ENCODE peak calls at places on chromosomes 4 and X, in four cellular contexts. One of them, this sample, is unnamed. For H3K79me2, the result is how much of the 10 kb centered on the place peaks cover.

GRCh38 chrX:19772759-19773623 is 114.4 kb downstream of the SH3KBP1 start:
- DNase-seq in neural progenitor cell: no peak
- DNase-seq in mammary epithelial cell: no peak
- DNase-seq in GM23338: no peak
- DNase-seq in this sample: no peak

GRCh38 chr4:3521621-3522325 is 10.4 kb downstream of the LRPAP1 start:
- DNase-seq in neural progenitor cell: no peak
- DNase-seq in mammary epithelial cell: no peak
- DNase-seq in GM23338: no peak
- DNase-seq in this sample: no peak

GRCh38 chrX:118049713-118050112 is 66.9 kb downstream of the KLHL13 start:
- DNase-seq in neural progenitor cell: no peak
- DNase-seq in mammary epithelial cell: no peak
- DNase-seq in GM23338: no peak
- DNase-seq in this sample: no peak

GRCh38 chrX:8870411-8870810 is 69.2 kb upstream of the FAM9A start:
- DNase-seq in neural progenitor cell: no peak
- DNase-seq in mammary epithelial cell: no peak
- DNase-seq in GM23338: no peak
- DNase-seq in this sample: no peak

GRCh38 chr4:90689739-90690138 is 562.5 kb downstream of the CCSER1 start:
- DNase-seq in neural progenitor cell: peak
- DNase-seq in mammary epithelial cell: peak
- DNase-seq in GM23338: no peak
- DNase-seq in this sample: no peak

GRCh38 chrX:154775611-154776349 is 13.1 kb downstream of the DKC1 start:
- DNase-seq in GM23338: no peak
- DNase-seq in mammary epithelial cell: peak
- DNase-seq in neural progenitor cell: no peak
- DNase-seq in this sample: no peak

GRCh38 chr4:23819041-23819511 is 70.8 kb downstream of the PPARGC1A start:
- DNase-seq in GM23338: no peak
- DNase-seq in mammary epithelial cell: no peak
- DNase-seq in neural progenitor cell: no peak
- DNase-seq in this sample: peak

GRCh38 chr4:76733380-76733779 is 164.6 kb downstream of the SOWAHB start:
- DNase-seq in GM23338: no peak
- DNase-seq in mammary epithelial cell: peak
- DNase-seq in neural progenitor cell: no peak
- DNase-seq in this sample: no peak

GRCh38 chr4:73481356-73481755 is at the start of gene AFM:
- DNase-seq in mammary epithelial cell: no peak
- DNase-seq in neural progenitor cell: no peak
- DNase-seq in GM23338: no peak
- DNase-seq in this sample: no peak

GRCh38 chr4:54586343-54586953 is 71.3 kb upstream of the KIT start:
- DNase-seq in GM23338: no peak
- DNase-seq in neural progenitor cell: no peak
- DNase-seq in mammary epithelial cell: peak
- DNase-seq in this sample: peak

GRCh38 chrX:19121466-19121865 is 802 bp downstream of the ADGRG2 start:
- DNase-seq in mammary epithelial cell: no peak
- DNase-seq in neural progenitor cell: peak
- DNase-seq in GM23338: no peak
- DNase-seq in this sample: no peak

GRCh38 chr4:88457307-88458090 is 580 bp downstream of the HERC5 start:
- DNase-seq in GM23338: peak
- DNase-seq in neural progenitor cell: peak
- DNase-seq in mammary epithelial cell: peak
- DNase-seq in this sample: peak

GRCh38 chr4:32562010-32562409 is 1841.8 kb downstream of the PCDH7 start:
- DNase-seq in mammary epithelial cell: no peak
- DNase-seq in neural progenitor cell: no peak
- DNase-seq in GM23338: no peak
- DNase-seq in this sample: no peak

GRCh38 chrX:15988661-15989603 is 134.3 kb upstream of the AP1S2 start:
- DNase-seq in neural progenitor cell: no peak
- DNase-seq in mammary epithelial cell: peak
- DNase-seq in GM23338: peak
- DNase-seq in this sample: peak

GRCh38 chr4:65344278-65344825 is 325.9 kb downstream of the EPHA5 start:
- DNase-seq in mammary epithelial cell: no peak
- DNase-seq in GM23338: no peak
- DNase-seq in neural progenitor cell: no peak
- DNase-seq in this sample: no peak

GRCh38 chrX:15749642-15750610 is 11.9 kb downstream of the CA5B start:
- DNase-seq in GM23338: no peak
- DNase-seq in neural progenitor cell: no peak
- DNase-seq in mammary epithelial cell: no peak
- DNase-seq in this sample: no peak

GRCh38 chrX:47156611-47157520 is 11.8 kb downstream of the RBM10 start:
- DNase-seq in mammary epithelial cell: no peak
- DNase-seq in GM23338: no peak
- DNase-seq in neural progenitor cell: no peak
- DNase-seq in this sample: no peak

GRCh38 chr4:154076921-154077320 is 288.0 kb upstream of the SFRP2 start:
- DNase-seq in neural progenitor cell: no peak
- DNase-seq in mammary epithelial cell: peak
- DNase-seq in GM23338: no peak
- DNase-seq in this sample: no peak

GRCh38 chr4:78659264-78659663 is 107.7 kb downstream of the ANXA3 start:
- DNase-seq in GM23338: no peak
- DNase-seq in neural progenitor cell: no peak
- DNase-seq in mammary epithelial cell: no peak
- DNase-seq in this sample: no peak

GRCh38 chr4:124343711-124344110 is 368.8 kb downstream of the ANKRD50 start:
- DNase-seq in GM23338: no peak
- DNase-seq in mammary epithelial cell: no peak
- DNase-seq in neural progenitor cell: no peak
- DNase-seq in this sample: no peak

GRCh38 chr4:3347871-3348270 is 55.0 kb downstream of the RGS12 start:
- DNase-seq in GM23338: no peak
- DNase-seq in mammary epithelial cell: no peak
- DNase-seq in neural progenitor cell: no peak
- DNase-seq in this sample: no peak

GRCh38 chr4:6137027-6137746 is 63.2 kb downstream of the JAKMIP1 start:
- DNase-seq in GM23338: peak
- DNase-seq in neural progenitor cell: no peak
- DNase-seq in mammary epithelial cell: no peak
- DNase-seq in this sample: no peak

GRCh38 chrX:145654486-145654885 is 163.1 kb upstream of the SLITRK2 start:
- DNase-seq in neural progenitor cell: no peak
- DNase-seq in mammary epithelial cell: no peak
- DNase-seq in GM23338: no peak
- DNase-seq in this sample: no peak

GRCh38 chr4:19026281-19026680 is 1004.7 kb upstream of the LCORL start:
- DNase-seq in mammary epithelial cell: peak
- DNase-seq in neural progenitor cell: no peak
- DNase-seq in GM23338: no peak
- DNase-seq in this sample: no peak

GRCh38 chr4:8830056-8830455 is 41.6 kb downstream of the HMX1 start:
- DNase-seq in neural progenitor cell: no peak
- DNase-seq in mammary epithelial cell: no peak
- DNase-seq in GM23338: no peak
- DNase-seq in this sample: no peak

GRCh38 chr4:103994059-103994458 is 274.3 kb upstream of the TACR3 start:
- DNase-seq in neural progenitor cell: peak
- DNase-seq in mammary epithelial cell: peak
- DNase-seq in GM23338: peak
- DNase-seq in this sample: no peak

GRCh38 chrX:51496501-51497291 is at the start of gene NUDT11:
- DNase-seq in mammary epithelial cell: peak
- DNase-seq in GM23338: peak
- DNase-seq in neural progenitor cell: peak
- DNase-seq in this sample: peak

GRCh38 chr4:137819964-137820383 is 287.7 kb upstream of the PCDH18 start:
- DNase-seq in mammary epithelial cell: peak
- DNase-seq in neural progenitor cell: peak
- DNase-seq in GM23338: peak
- DNase-seq in this sample: peak

GRCh38 chr4:13483142-13484044 is 747 bp downstream of the RAB28 start:
- DNase-seq in neural progenitor cell: peak
- DNase-seq in mammary epithelial cell: peak
- DNase-seq in GM23338: peak
- DNase-seq in this sample: peak
- H3K79me2 ChIP-seq in neural progenitor cell: under half
- H3K79me2 ChIP-seq in mammary epithelial cell: under half
- H3K79me2 ChIP-seq in GM23338: under half
- H3K79me2 ChIP-seq in this sample: under half

GRCh38 chr4:17811078-17811603 is 362 bp downstream of the NCAPG start:
- DNase-seq in mammary epithelial cell: no peak
- DNase-seq in GM23338: no peak
- DNase-seq in neural progenitor cell: no peak
- DNase-seq in this sample: no peak

GRCh38 chr4:17810260-17811077 is at the start of the genes DCAF16 and NCAPG:
- DNase-seq in GM23338: peak
- DNase-seq in neural progenitor cell: peak
- DNase-seq in mammary epithelial cell: peak
- DNase-seq in this sample: peak

GRCh38 chr4:17814140-17814539 is 3.4 kb downstream of the NCAPG start:
- DNase-seq in GM23338: no peak
- DNase-seq in neural progenitor cell: no peak
- DNase-seq in mammary epithelial cell: no peak
- DNase-seq in this sample: no peak

GRCh38 chr4:17812125-17812524 is 1.3 kb downstream of the NCAPG start:
- DNase-seq in GM23338: no peak
- DNase-seq in mammary epithelial cell: no peak
- DNase-seq in neural progenitor cell: no peak
- DNase-seq in this sample: no peak

GRCh38 chr4:17812801-17813200 is 2.0 kb downstream of the NCAPG start:
- DNase-seq in neural progenitor cell: no peak
- DNase-seq in mammary epithelial cell: no peak
- DNase-seq in GM23338: no peak
- DNase-seq in this sample: no peak
- H3K79me2 ChIP-seq in neural progenitor cell: half or more
- H3K79me2 ChIP-seq in mammary epithelial cell: half or more
- H3K79me2 ChIP-seq in GM23338: half or more
- H3K79me2 ChIP-seq in this sample: half or more

DNA sequence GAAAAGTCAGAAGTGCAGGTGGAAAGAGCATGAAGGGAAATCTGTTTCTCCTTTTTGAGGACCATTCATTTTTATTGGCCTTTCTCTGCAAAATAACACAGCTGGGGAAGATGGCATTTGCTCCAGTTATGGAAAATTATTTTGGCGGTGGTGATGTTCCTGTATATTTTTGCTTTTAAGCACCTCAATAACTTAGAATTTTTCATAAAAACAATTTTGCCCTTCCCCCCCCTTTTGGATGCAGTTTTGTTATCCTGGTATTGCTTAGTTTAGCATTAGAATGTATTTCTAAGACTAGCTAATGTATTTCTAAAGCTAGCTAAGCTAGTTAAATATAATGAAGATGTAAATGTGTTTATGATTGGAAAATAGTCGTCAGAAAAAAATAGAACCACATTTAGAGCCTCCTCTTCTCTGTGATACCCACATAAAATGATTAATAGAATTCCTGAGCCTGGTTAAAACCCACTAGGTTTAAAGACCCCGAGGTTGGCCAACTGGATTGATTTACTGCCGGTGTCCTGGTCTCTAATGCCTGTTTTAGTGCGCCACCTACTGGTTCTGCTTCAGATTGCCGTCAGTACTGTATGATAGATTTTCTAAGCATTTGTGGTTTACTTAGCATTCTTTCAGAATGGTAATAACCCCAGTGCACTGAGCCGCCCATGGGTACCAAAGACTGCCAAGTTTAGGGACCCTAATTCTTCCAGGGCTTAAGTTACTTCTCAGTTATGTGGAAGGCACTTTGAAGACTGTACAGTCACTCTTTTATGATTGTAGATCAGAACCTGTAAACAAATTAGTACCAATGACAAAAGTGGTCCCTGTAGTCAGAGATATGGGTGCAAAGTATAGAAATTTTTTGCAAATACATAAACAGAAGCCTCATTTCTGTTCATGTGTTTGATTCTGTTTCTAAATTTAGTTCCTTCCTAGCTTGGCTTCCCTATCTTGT is 11.4 kb downstream of the KLF3 start:
- DNase-seq in mammary epithelial cell: peak
- DNase-seq in GM23338: peak
- DNase-seq in neural progenitor cell: peak
- DNase-seq in this sample: peak
- H3K79me2 ChIP-seq in mammary epithelial cell: half or more
- H3K79me2 ChIP-seq in GM23338: half or more
- H3K79me2 ChIP-seq in neural progenitor cell: half or more
- H3K79me2 ChIP-seq in this sample: half or more

GRCh38 chrX:30881797-30882196 is 7.3 kb downstream of the TAB3 start:
- DNase-seq in GM23338: no peak
- DNase-seq in mammary epithelial cell: no peak
- DNase-seq in neural progenitor cell: no peak
- DNase-seq in this sample: no peak

GRCh38 chrX:30880058-30880457 is 9.0 kb downstream of the TAB3 start:
- DNase-seq in GM23338: no peak
- DNase-seq in neural progenitor cell: no peak
- DNase-seq in mammary epithelial cell: no peak
- DNase-seq in this sample: no peak

GRCh38 chrX:30885136-30885535 is 3.9 kb downstream of the TAB3 start:
- DNase-seq in neural progenitor cell: no peak
- DNase-seq in GM23338: no peak
- DNase-seq in mammary epithelial cell: no peak
- DNase-seq in this sample: no peak

GRCh38 chrX:30881390-30881789 is 7.7 kb downstream of the TAB3 start:
- DNase-seq in neural progenitor cell: no peak
- DNase-seq in mammary epithelial cell: no peak
- DNase-seq in GM23338: no peak
- DNase-seq in this sample: no peak

DNA sequence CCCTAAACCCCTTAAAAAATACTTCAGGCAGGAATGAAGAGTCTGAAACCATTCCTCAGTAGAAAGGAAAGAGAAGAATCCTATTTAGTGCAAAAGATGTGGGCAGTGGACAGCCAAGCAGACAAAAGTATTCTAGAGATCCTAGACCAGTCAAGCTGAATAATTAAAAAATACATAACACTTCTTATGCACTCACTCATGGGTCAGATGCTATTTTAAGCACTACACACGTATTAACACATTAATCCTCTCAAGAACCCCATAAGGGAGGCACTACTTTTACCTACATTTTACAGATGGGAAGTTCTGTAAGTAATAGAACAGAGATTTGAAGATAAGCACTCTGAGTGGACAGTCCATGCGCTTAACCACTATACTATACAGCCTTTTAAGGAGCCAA is 5.9 kb downstream of the TAB3 start:
- DNase-seq in neural progenitor cell: no peak
- DNase-seq in GM23338: no peak
- DNase-seq in mammary epithelial cell: no peak
- DNase-seq in this sample: no peak
- H3K79me2 ChIP-seq in neural progenitor cell: half or more
- H3K79me2 ChIP-seq in GM23338: half or more
- H3K79me2 ChIP-seq in mammary epithelial cell: half or more
- H3K79me2 ChIP-seq in this sample: half or more

This sample was measured in hepatocyte.